ENCODE peak calls at places on chromosomes 7 and 10, in nine cellular contexts. Y, V, S, L, U, N, A, T and F are unnamed samples.

GRCh38 chr10:78321500-78321899 is 287.8 kb downstream of the RPS24 start:
- DNase-seq in T (no peak), N (no peak), U (no peak), Y (no peak), A (no peak), L (no peak), V (no peak), S (no peak), F (peak)

GRCh38 chr7:31633894-31634494 is 53.0 kb upstream of the PPP1R17 start:
- DNase-seq in T (peak), U (peak), L (peak), N (peak), S (peak), V (peak), A (peak), Y (peak), F (peak)

GRCh38 chr10:96017227-96017687 is 26.1 kb upstream of the CCNJ start:
- DNase-seq in A (peak), U (no peak), L (peak), N (no peak), Y (peak), V (peak), S (peak), T (peak), F (peak)

GRCh38 chr7:151189038-151189437 is 2.0 kb upstream of the ASB10 start:
- DNase-seq in A (no peak), L (no peak), V (no peak), S (no peak), T (no peak), Y (no peak), N (no peak), U (no peak), F (no peak)

GRCh38 chr10:35225204-35225603 is 98.6 kb downstream of the CREM start:
- DNase-seq in U (no peak), Y (peak), A (no peak), S (no peak), V (no peak), L (no peak), N (no peak), T (no peak), F (no peak)

GRCh38 chr7:1086588-1087461 is 1.1 kb upstream of the GPER1 start:
- DNase-seq in A (peak), U (peak), V (no peak), L (no peak), T (peak), S (peak), N (peak), Y (peak), F (peak)

GRCh38 chr10:63711866-63712716 is 190.9 kb downstream of the REEP3 start:
- DNase-seq in T (no peak), V (peak), N (peak), U (peak), Y (peak), A (peak), L (peak), S (peak), F (peak)

GRCh38 chr7:75854233-75854632 is 24.6 kb upstream of the RHBDD2 start:
- DNase-seq in T (no peak), Y (peak), L (no peak), N (no peak), V (no peak), A (peak), U (no peak), S (peak), F (no peak)

GRCh38 chr10:103812431-103812830 is 42.9 kb downstream of the SH3PXD2A start:
- DNase-seq in N (no peak), U (no peak), Y (no peak), L (no peak), T (no peak), S (no peak), V (no peak), A (no peak), F (no peak)

GRCh38 chr7:129886818-129887186 is 66.0 kb downstream of the UBE2H start:
- DNase-seq in A (no peak), Y (no peak), T (no peak), V (no peak), U (no peak), N (no peak), S (no peak), L (no peak), F (no peak)

GRCh38 chr10:70410608-70411007 is 6.7 kb downstream of the EIF4EBP2 start:
- DNase-seq in S (peak), L (no peak), U (no peak), V (no peak), N (no peak), Y (no peak), T (no peak), A (no peak), F (no peak)

GRCh38 chr10:12605580-12606405 is 256.4 kb downstream of the CAMK1D start:
- DNase-seq in U (peak), L (peak), T (peak), A (peak), V (no peak), N (peak), S (peak), Y (peak), F (peak)

GRCh38 chr10:784759-785538 is 95.5 kb upstream of the DIP2C start:
- DNase-seq in V (peak), T (no peak), L (peak), N (peak), S (peak), A (peak), U (peak), Y (peak), F (peak)

GRCh38 chr7:106282374-106282773 is 2.4 kb downstream of the NAMPT start:
- DNase-seq in L (no peak), A (no peak), T (no peak), Y (peak), N (no peak), V (no peak), S (peak), U (no peak), F (no peak)
- H3K4me3 ChIP-seq in L (no peak), A (no peak), T (peak), Y (peak), N (peak), V (peak), S (peak), U (peak), F (peak)

DNA sequence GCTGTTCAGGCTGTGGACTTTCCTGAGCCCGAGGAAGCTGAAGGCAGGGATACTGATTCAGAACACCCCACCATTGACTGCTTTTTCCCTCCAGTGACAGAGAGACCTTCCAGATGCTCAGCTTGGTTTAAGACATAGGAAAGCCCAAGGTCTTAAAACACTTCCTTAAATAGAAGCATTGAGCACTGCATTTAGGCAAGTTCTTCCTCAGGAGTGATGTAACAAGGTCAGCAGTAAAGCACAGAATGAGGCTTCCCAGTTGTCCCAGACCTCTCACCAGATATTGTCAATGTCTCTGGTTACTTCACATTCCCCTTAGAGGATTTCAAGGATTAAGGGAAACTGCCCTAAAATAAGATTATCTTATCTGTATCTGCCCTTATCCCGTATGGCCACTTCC is 19.6 kb upstream of the CDCA7L start:
- DNase-seq in U (no peak), T (no peak), N (no peak), L (no peak), Y (no peak), V (no peak), A (no peak), S (peak), F (no peak)
- H3K4me3 ChIP-seq in U (no peak), T (peak), N (no peak), L (no peak), Y (no peak), V (no peak), A (no peak), S (no peak), F (no peak)

DNA sequence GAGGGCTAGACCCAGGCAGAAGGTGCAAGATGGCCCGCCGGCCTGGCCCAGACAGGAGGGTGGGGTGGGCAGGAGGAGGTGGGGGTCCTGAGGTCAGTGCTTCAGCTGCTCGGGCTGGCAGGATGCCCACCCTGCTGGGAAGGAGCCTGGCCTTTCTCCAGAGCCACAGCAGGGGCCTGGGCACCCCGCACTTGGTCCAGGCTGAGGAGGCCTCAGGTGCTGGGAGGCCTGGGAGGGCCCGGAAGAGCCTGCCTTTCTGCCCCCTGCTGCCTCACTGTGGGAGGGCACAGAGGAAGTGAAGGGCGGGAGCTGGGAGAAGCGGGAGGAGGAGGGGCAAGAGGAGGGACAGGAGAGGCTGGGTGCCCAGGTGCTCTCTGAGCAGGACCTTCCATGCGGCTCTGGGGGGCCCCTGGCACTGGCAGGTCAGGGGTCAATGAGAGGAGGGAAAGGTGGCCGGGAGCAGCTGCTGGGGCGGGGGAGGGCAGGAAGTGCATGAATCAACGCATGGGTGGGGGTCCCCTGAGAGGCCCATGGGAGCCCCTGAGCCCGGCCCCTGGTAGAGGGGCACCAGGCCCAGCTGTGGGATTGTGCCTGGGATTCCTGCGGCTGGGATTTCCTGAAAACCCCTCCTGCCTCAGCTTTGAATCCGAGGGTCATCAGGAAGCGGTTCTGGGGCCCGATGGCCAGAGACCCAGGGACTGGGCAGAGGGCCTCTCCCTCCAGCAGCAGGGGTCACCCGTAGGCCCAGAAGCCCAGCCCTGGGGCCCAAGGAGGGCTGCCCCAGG is 49.9 kb downstream of the PWWP2B start:
- DNase-seq in A (peak), L (no peak), Y (peak), T (peak), U (peak), V (no peak), S (no peak), N (no peak), F (peak)
- H3K4me3 ChIP-seq in A (no peak), L (no peak), Y (no peak), T (peak), U (no peak), V (no peak), S (no peak), N (no peak), F (no peak)

DNA sequence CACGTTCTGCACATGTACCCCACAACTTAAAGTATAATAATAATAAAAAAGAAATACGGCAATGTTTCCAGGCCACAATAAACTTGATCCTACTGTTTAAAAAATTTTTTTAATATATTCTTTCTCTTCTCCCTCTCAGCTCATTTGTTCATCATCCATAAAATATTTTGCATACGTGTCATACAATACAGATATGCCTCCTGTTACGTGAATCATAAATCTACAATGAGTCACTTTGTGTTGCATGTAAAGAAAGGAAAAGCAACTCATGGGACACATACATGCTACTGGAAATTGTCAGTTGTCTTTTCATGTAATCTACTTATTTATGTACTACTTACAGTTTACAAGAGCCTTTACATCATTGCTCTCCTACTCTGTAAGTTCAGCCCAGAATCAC is 1.1 kb upstream of the TECTB start:
- DNase-seq in N (no peak), L (no peak), S (peak), A (peak), Y (no peak), V (no peak), T (no peak), U (no peak), F (no peak)
- H3K4me3 ChIP-seq in N (no peak), L (no peak), S (no peak), A (no peak), Y (no peak), V (no peak), T (no peak), U (no peak), F (no peak)

GRCh38 chr10:61877882-61878281 is 23.6 kb upstream of the ARID5B start:
- DNase-seq in A (no peak), S (no peak), V (no peak), T (no peak), N (no peak), U (no peak), L (no peak), Y (no peak), F (no peak)
- H3K4me3 ChIP-seq in A (no peak), S (no peak), V (no peak), T (no peak), N (no peak), U (no peak), L (no peak), Y (no peak), F (no peak)

DNA sequence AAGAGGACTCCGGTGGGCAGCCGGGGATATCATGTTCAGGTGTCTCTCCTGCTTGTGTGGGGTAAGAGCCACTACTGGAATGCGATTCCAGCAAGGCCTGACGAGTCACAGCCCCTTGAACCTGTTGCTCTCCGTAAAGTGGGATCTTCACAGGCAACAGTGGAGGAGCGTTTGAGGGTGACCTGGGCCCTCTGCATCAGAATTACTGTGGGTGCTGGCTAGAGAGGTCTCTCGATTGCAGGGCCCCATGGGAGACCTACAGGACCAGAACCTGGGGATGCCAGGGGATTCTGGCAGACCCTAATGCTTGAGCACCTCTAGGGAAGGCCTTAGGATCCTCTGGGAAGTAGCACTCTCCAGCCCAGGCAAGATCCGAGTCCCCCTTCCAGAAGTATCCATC is 4.4 kb downstream of the MGMT start:
- DNase-seq in U (no peak), V (no peak), L (no peak), S (no peak), T (no peak), Y (no peak), N (no peak), A (no peak), F (no peak)
- H3K4me3 ChIP-seq in U (no peak), V (no peak), L (no peak), S (no peak), T (no peak), Y (no peak), N (no peak), A (no peak), F (no peak)